ENCODE peak calls at places on chromosome 4, in six cellular contexts. K, D, N, Y, I and P are unnamed samples.

GRCh38 chr4:100849319-100849718 is 331.5 kb upstream of the EMCN start:
- DNase-seq in N (no peak), K (no peak), I (no peak), Y (no peak), D (no peak), P (no peak)

GRCh38 chr4:98285676-98286075 is 24.5 kb downstream of the RAP1GDS1 start:
- DNase-seq in D (no peak), N (no peak), I (no peak), K (no peak), Y (no peak), P (no peak)

GRCh38 chr4:19051751-19052296 is 1030.3 kb upstream of the LCORL start:
- DNase-seq in K (no peak), D (no peak), I (no peak), N (no peak), Y (no peak), P (no peak)

GRCh38 chr4:94068712-94069111 is 139.0 kb upstream of the SMARCAD1 start:
- DNase-seq in D (no peak), I (no peak), K (no peak), Y (no peak), N (no peak), P (no peak)

GRCh38 chr4:126583509-126583908 is 1049.2 kb upstream of the INTU start:
- DNase-seq in N (peak; percentile 46), K (no peak), D (no peak), I (no peak), Y (no peak), P (no peak)

GRCh38 chr4:57442834-57443291 is 332.7 kb upstream of the IGFBP7 start:
- DNase-seq in I (no peak), Y (no peak), D (peak; percentile 41), N (peak; percentile 41), K (peak; percentile 54), P (no peak)

GRCh38 chr4:61201562-61202099 is 1.5 kb downstream of the ADGRL3 start:
- DNase-seq in N (no peak), Y (no peak), I (peak; percentile 59), D (no peak), K (peak; percentile 50), P (no peak)

GRCh38 chr4:66023061-66023460 is 352.8 kb upstream of the EPHA5 start:
- DNase-seq in I (no peak), Y (no peak), N (no peak), D (no peak), K (no peak), P (no peak)

GRCh38 chr4:170088686-170089085 is 1.1 kb downstream of the AADAT start:
- DNase-seq in Y (no peak), I (no peak), K (peak; percentile 29), D (no peak), N (no peak), P (no peak)

GRCh38 chr4:73692701-73693100 is 47.7 kb upstream of the CXCL8 start:
- DNase-seq in Y (no peak), I (no peak), N (no peak), K (no peak), D (no peak), P (no peak)

GRCh38 chr4:186566068-186566467 is 10.7 kb upstream of the MTNR1A start:
- DNase-seq in I (no peak), K (no peak), D (no peak), N (no peak), Y (no peak), P (no peak)

GRCh38 chr4:186569533-186570192 is 14.3 kb upstream of the MTNR1A start:
- DNase-seq in I (no peak), K (no peak), N (no peak), D (no peak), Y (no peak), P (no peak)

GRCh38 chr4:186570193-186570996 is 15.0 kb upstream of the MTNR1A start:
- DNase-seq in Y (no peak), D (peak; percentile 67), N (no peak), K (no peak), I (no peak), P (no peak)
- H3K4me3 ChIP-seq in Y (no peak overlapping the region), D (no peak overlapping the region), N (no peak overlapping the region), K (peak overlapping the region; percentile 35), I (peak overlapping the region; percentile 28), P (peak overlapping the region; percentile 23)

GRCh38 chr4:26857278-26858034 is 3.2 kb upstream of the STIM2 start:
- DNase-seq in N (peak; percentile 92), Y (peak; percentile 90), K (peak; percentile 92), D (peak; percentile 93), I (peak; percentile 94), P (peak; percentile 93)
- TF ChIP-seq POLR2AphosphoS5 in N (no peak), Y (peak; percentile 76), K (peak; percentile 87), D (peak; percentile 87), I (peak; percentile 66), P (no peak)

DNA sequence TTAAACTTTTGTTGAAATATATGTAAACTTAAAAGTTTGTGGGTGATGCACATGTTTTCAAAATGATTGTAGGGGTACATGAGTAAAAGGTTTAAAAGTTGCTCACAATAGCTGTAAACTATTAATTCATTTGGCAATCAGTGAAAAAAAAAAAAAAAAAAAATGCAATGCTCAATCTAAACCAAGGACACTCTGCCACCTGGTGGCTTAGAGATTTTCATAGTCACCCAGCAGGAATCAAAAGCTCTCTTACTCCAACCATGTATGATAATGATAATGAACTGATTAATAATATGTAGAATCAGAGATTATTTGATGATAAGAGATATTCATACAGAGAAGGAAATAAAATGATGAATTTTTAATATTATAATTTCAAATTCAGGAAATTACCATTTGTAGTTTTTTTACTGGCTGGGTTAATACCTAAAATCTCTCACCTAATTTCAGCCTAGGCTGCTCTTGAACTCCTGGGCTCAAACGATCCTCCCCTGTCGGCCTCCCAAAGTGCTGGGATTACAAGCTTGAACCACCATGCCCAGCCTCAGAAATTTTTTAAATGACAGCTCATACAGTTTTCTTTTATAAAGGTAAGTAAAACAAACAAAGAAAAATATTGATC is 46.9 kb upstream of the SLC25A4 start:
- DNase-seq in D (peak; percentile 25), N (peak; percentile 59), I (no peak), K (peak; percentile 60), Y (no peak), P (no peak)
- TF ChIP-seq CTCF in D (peak; percentile 54), N (peak; percentile 76), I (peak; percentile 37), K (peak; percentile 77), Y (peak; percentile 56), P (peak; percentile 33)

GRCh38 chr4:81506731-81507130 is 35.0 kb upstream of the RASGEF1B start:
- DNase-seq in Y (no peak), D (no peak), I (no peak), N (no peak), K (no peak), P (no peak)
- H3K4me3 ChIP-seq in Y (no peak overlapping the region), D (no peak overlapping the region), I (no peak overlapping the region), N (no peak overlapping the region), K (no peak overlapping the region), P (no peak overlapping the region)

DNA sequence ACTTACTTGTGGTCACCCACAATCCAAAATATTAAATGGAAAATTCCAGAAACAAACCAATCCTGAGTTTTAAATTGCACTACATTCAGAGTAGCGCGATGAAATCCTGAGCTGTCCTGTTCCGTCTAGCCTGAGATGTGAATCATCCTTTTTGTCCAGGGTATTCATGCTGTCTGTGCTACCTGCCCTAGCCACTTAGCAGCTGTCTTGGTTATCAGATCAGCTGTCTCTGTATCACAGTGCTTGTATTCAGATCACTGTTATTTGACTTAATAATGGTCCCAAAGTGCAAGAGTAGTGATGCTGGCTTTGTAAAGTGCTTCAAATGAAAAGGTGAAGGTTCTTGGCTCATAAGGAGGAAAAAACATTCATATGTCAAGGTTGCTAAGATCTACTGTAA is 983.9 kb upstream of the GRID2 start:
- DNase-seq in K (no peak), Y (no peak), D (no peak), I (no peak), N (no peak), P (no peak)
- TF ChIP-seq POLR2AphosphoS5 in K (no peak), Y (no peak), D (no peak), I (no peak), N (no peak), P (no peak)

GRCh38 chr4:103075435-103075893 is 1.1 kb downstream of the SLC9B2 start:
- DNase-seq in K (peak; percentile 26), D (no peak), Y (no peak), N (peak; percentile 21), I (no peak), P (no peak)

GRCh38 chr4:103076777-103077347 is 301 bp upstream of the SLC9B2 start:
- DNase-seq in D (no peak), K (peak; percentile 28), N (peak; percentile 74), I (no peak), Y (no peak), P (no peak)

GRCh38 chr4:103074039-103074438 is 2.5 kb downstream of the SLC9B2 start:
- DNase-seq in D (no peak), N (no peak), I (no peak), K (no peak), Y (no peak), P (no peak)

GRCh38 chr4:103074598-103075434 is 1.7 kb downstream of the SLC9B2 start:
- DNase-seq in I (no peak), N (no peak), Y (no peak), K (no peak), D (no peak), P (no peak)

GRCh38 chr4:103075894-103076776 is at the start of gene SLC9B2:
- DNase-seq in K (peak; percentile 80), N (peak; percentile 79), I (peak; percentile 86), D (peak; percentile 59), Y (peak; percentile 20), P (peak; percentile 80)
- TF ChIP-seq CTCF in K (peak; percentile 9), N (peak; percentile 3), I (no peak), D (no peak), Y (no peak), P (no peak)

GRCh38 chr4:158777423-158777822 is 8.6 kb downstream of the FNIP2 start:
- DNase-seq in I (no peak), N (no peak), D (no peak), K (no peak), Y (no peak), P (no peak)

GRCh38 chr4:158778712-158779111 is 9.9 kb downstream of the FNIP2 start:
- DNase-seq in I (no peak), Y (no peak), K (no peak), N (no peak), D (peak; percentile 56), P (no peak)

GRCh38 chr4:158776106-158776505 is 7.3 kb downstream of the FNIP2 start:
- DNase-seq in Y (no peak), D (no peak), N (no peak), K (no peak), I (no peak), P (no peak)

GRCh38 chr4:158775091-158775651 is 6.3 kb downstream of the FNIP2 start:
- DNase-seq in I (no peak), N (no peak), K (no peak), Y (no peak), D (no peak), P (no peak)

GRCh38 chr4:158778065-158778711 is 9.4 kb downstream of the FNIP2 start:
- DNase-seq in Y (no peak), D (no peak), N (no peak), K (no peak), I (no peak), P (no peak)
- H3K4me3 ChIP-seq in Y (no peak overlapping the region), D (no peak overlapping the region), N (no peak overlapping the region), K (no peak overlapping the region), I (no peak overlapping the region), P (no peak overlapping the region)